ENCODE peak calls at places on chromosomes 13 and 19, in eight cellular contexts. F is GM23338, Q is PC-9, H is astrocyte, Z is A549, Y is fibroblast of lung, U is hepatocyte, T is neuronal stem cell. O is an unnamed sample.

GRCh38 chr13:50518791-50519201 is 324.7 kb downstream of the DLEU7 start:
- DNase-seq in Z (no peak), U (no peak), F (no peak), T (no peak), Q (no peak), H (peak), Y (peak), O (no peak)

GRCh38 chr13:95676100-95676774 is 702 bp upstream of the DNAJC3 start:
- DNase-seq in U (peak), Z (peak), F (peak), T (no peak), H (peak), Q (peak), Y (peak), O (peak)

GRCh38 chr19:10643968-10644290 is 10.2 kb upstream of the ILF3 start:
- DNase-seq in F (no peak), U (peak), Z (no peak), T (no peak), Q (no peak), H (no peak), Y (no peak), O (no peak)

GRCh38 chr13:93727301-93728141 is 500.9 kb downstream of the GPC6 start:
- DNase-seq in Z (no peak), U (no peak), H (peak), Q (no peak), F (no peak), T (no peak), Y (peak), O (no peak)

GRCh38 chr13:111359237-111359915 is 38.9 kb downstream of the TEX29 start:
- DNase-seq in Y (no peak), U (no peak), F (peak), T (peak), Q (no peak), H (no peak), Z (no peak), O (no peak)

GRCh38 chr19:40585677-40586422 is 9.2 kb downstream of the SHKBP1 start:
- DNase-seq in T (no peak), Y (peak), U (no peak), Z (peak), H (peak), F (no peak), Q (no peak), O (no peak)

GRCh38 chr13:109785141-109785891 is 1.1 kb downstream of the IRS2 start:
- DNase-seq in T (no peak), Q (peak), H (peak), F (peak), U (peak), Y (peak), Z (no peak), O (no peak)

GRCh38 chr19:33497778-33498175 is 23.8 kb downstream of the PEPD start:
- DNase-seq in U (no peak), H (no peak), T (no peak), F (no peak), Z (no peak), Y (no peak), Q (no peak), O (no peak)

GRCh38 chr13:45055902-45056648 is 64.2 kb upstream of the GTF2F2 start:
- DNase-seq in Y (peak), Z (no peak), F (no peak), U (no peak), Q (no peak), H (peak), T (no peak), O (no peak)

GRCh38 chr13:20136781-20137703 is 23.8 kb downstream of the GJA3 start:
- DNase-seq in F (peak), U (peak), H (no peak), Z (peak), T (no peak), Q (peak), Y (peak), O (peak)

DNA sequence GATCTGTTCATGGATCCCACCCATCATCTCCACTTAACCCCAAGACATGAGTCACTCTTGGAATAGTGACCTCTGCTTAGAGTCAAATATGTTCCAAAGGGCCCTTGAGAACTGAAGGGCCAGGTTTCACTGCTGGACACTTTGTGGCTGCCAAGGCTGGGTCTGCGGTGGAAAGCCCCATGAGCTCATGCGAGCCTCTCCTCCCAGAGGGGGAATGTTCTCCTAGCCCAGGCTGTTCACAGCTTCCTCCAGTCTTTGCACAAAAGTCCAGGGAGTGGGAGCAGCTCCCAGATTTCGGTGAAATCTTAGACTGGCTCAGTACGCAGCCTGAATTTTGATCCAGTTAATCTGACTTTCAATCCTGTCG is 732 bp upstream of the DCLK1 start:
- DNase-seq in Y (peak), Z (no peak), T (no peak), F (no peak), H (peak), U (peak), Q (no peak), O (no peak)
- H3K4me2 ChIP-seq in Y (no peak), Z (no peak), T (no peak), F (peak), H (peak), U (no peak), Q (peak), O (no peak)

GRCh38 chr13:24921003-24921402 is 157.0 kb downstream of the RNF17 start:
- DNase-seq in H (no peak), Z (no peak), Y (no peak), Q (no peak), F (peak), U (no peak), T (no peak), O (no peak)
- H3K4me2 ChIP-seq in H (peak), Z (peak), Y (peak), Q (peak), F (peak), U (peak), T (no peak), O (peak)

GRCh38 chr13:35851238-35851814 is 279.9 kb downstream of the DCLK1 start:
- DNase-seq in Z (no peak), T (no peak), F (no peak), Y (no peak), H (no peak), U (no peak), Q (no peak), O (no peak)

GRCh38 chr13:35848868-35849644 is 282.1 kb downstream of the DCLK1 start:
- DNase-seq in Z (no peak), Y (no peak), F (no peak), H (no peak), U (no peak), Q (no peak), T (no peak), O (no peak)

GRCh38 chr13:35848316-35848715 is 282.9 kb downstream of the DCLK1 start:
- DNase-seq in Z (no peak), Q (no peak), F (no peak), Y (no peak), U (peak), H (no peak), T (no peak), O (no peak)

GRCh38 chr13:35854286-35854685 is 276.9 kb downstream of the DCLK1 start:
- DNase-seq in F (no peak), Y (no peak), Q (no peak), U (no peak), H (no peak), Z (no peak), T (no peak), O (no peak)

GRCh38 chr13:35850569-35850968 is 280.6 kb downstream of the DCLK1 start:
- DNase-seq in U (no peak), T (no peak), H (no peak), Q (no peak), Y (no peak), F (peak), Z (no peak), O (no peak)
- H3K4me2 ChIP-seq in U (no peak), T (no peak), H (no peak), Q (no peak), Y (no peak), F (no peak), Z (no peak), O (no peak)

DNA sequence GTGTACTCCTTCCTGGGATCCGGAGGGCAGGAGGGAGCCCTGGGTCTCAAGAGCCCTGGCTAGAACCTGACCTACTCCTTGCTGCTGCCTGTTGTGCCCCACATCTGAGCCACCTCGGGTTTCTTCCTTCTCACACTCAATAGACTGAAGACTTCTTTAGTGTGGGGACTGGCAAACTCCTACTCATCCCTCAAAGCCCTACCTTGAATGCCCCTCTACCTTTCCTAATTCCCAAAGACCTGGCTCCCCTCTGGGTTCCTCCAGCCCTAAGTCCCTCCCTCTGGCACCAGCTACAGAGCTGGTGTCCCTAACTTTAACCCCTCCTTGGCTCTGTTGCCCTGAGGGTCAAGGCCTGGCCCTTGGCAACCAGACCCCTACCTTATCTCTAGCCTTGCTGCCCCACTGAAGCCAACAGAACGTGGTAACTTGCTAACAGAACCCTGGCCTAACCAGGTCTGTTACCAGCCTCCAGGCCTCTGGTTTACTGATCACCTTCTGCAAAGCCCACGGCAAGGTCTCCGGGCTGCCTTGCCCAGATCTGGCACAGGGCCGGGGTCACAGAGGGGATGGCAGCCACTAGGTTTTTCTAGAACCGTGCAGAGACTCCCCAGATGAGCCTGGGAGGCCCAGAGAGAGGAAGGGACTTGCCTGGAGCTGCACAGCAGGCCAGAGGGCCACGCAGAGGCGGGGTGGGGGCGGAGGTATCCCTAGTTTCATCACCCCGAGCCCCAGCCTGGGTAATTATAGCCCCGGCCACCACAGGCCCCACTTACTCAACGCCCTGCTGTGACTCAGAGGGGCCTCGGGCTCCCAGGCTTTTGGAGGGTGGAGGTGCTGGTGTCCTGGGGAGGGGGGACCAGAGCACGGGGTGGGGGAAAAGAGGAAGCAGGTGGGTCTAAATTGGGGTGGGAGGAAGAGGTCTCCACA is 15.3 kb downstream of the ZBTB7A start:
- DNase-seq in Z (no peak), F (no peak), T (no peak), U (peak), Q (peak), H (peak), Y (peak), O (no peak)
- H3K4me2 ChIP-seq in Z (peak), F (no peak), T (no peak), U (peak), Q (peak), H (peak), Y (no peak), O (no peak)

GRCh38 chr19:38792250-38793111 is 3.5 kb downstream of the LGALS7B start:
- DNase-seq in Y (no peak), T (no peak), H (no peak), F (peak), U (no peak), Z (no peak), Q (no peak), O (no peak)
- H3K4me2 ChIP-seq in Y (no peak), T (no peak), H (peak), F (peak), U (no peak), Z (no peak), Q (peak), O (no peak)

GRCh38 chr19:43425567-43426392 is 11.1 kb downstream of the TEX101 start:
- DNase-seq in H (no peak), T (no peak), F (peak), U (peak), Z (no peak), Y (peak), Q (peak), O (peak)
- H3K4me2 ChIP-seq in H (peak), T (no peak), F (no peak), U (no peak), Z (peak), Y (no peak), Q (peak), O (no peak)

GRCh38 chr13:32210081-32210480 is 105.1 kb downstream of the ZAR1L start:
- DNase-seq in Q (no peak), T (no peak), U (no peak), Z (no peak), Y (no peak), H (no peak), F (no peak), O (no peak)

GRCh38 chr13:32209670-32210069 is 105.5 kb downstream of the ZAR1L start:
- DNase-seq in Q (no peak), F (no peak), Z (no peak), Y (peak), H (no peak), U (no peak), T (no peak), O (no peak)

GRCh38 chr13:32211788-32212187 is 103.4 kb downstream of the ZAR1L start:
- DNase-seq in Y (peak), U (peak), F (no peak), H (peak), Z (no peak), T (no peak), Q (no peak), O (no peak)

GRCh38 chr13:32214073-32214472 is 101.1 kb downstream of the ZAR1L start:
- DNase-seq in H (peak), F (no peak), Q (no peak), Z (no peak), T (no peak), Y (peak), U (no peak), O (no peak)

DNA sequence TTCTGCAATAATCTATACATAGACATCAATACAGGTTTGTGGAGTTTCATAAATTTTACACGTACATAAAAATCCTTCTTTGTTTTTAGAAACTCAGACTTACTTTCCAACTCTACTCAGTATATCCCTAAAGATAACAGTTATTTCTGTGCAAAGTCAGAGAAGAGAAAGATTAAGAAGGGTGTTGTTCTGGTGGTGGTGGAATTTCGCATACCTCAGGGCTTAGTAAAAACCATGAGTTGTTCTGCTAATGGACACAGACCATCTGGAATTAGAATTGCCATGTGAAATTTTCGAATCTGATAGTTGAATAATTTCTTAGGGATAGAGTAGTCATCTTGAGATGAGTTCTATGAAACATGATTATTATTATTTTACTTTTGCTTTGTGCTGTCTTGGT is 102.7 kb downstream of the ZAR1L start:
- DNase-seq in U (no peak), Z (no peak), Y (peak), Q (no peak), F (no peak), H (peak), T (no peak), O (no peak)
- H3K4me2 ChIP-seq in U (peak), Z (no peak), Y (peak), Q (no peak), F (no peak), H (peak), T (no peak), O (no peak)

DNA sequence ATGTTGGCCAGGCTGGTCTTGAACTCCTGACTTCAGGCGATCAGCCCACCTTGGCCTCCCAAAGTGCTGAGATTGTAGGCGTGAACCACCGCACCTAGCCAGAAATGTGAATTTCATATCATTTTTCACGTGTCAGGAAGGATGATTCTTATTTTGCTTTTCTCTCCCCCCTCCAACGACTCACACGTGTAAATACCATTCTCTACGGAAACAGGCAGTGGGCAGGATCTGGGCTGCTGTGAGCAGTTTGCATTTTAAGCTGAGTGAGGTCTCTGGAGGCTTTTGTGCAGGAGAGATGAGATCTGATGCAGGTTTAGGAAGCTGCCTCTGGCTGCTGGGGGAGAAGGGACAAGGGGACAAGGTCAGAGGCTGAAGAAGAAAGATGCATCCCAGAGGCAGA is 11.9 kb downstream of the ANKRD24 start:
- DNase-seq in U (no peak), T (no peak), H (no peak), Q (no peak), Z (no peak), Y (no peak), F (no peak), O (no peak)
- H3K4me2 ChIP-seq in U (no peak), T (no peak), H (no peak), Q (no peak), Z (no peak), Y (no peak), F (no peak), O (no peak)